ENCODE peak calls at places on chromosome 18, in nine cellular contexts. D is CD8-positive, alpha-beta T cell; N is activated CD8-positive, alpha-beta T cell treated with anti-CD3 and anti-CD28 coated beads for 36 hours; H is fibroblast of lung; P is left ventricle myocardium inferior; Z is endodermal cell; Y is kidney; K is PC-9; M is AG09319. G is an unnamed sample.

GRCh38 chr18:76256897-76257500 is 238.0 kb downstream of the ZNF516 start:
- DNase-seq in Z (peak), D (no peak), Y (no peak), H (peak), N (peak), P (no peak), M (peak), K (no peak), G (no peak)

GRCh38 chr18:10378688-10379465 is 75.6 kb upstream of the APCDD1 start:
- DNase-seq in N (no peak), M (no peak), Y (no peak), P (no peak), D (no peak), K (no peak), H (no peak), Z (no peak), G (no peak)

GRCh38 chr18:40473221-40473620 is 1481.8 kb upstream of the PIK3C3 start:
- DNase-seq in M (no peak), Y (no peak), H (no peak), K (no peak), P (no peak), D (no peak), N (no peak), Z (no peak), G (no peak)

GRCh38 chr18:7325126-7325430 is 94.2 kb downstream of the LRRC30 start:
- DNase-seq in P (no peak), N (no peak), K (no peak), D (no peak), Y (no peak), H (no peak), M (no peak), Z (no peak), G (no peak)

GRCh38 chr18:74645717-74646116 is 48.0 kb downstream of the ZNF407 start:
- DNase-seq in M (no peak), Y (no peak), K (no peak), H (peak), N (no peak), P (no peak), Z (no peak), D (no peak), G (no peak)

GRCh38 chr18:77077836-77078456 is 54.6 kb downstream of the MBP start:
- DNase-seq in K (no peak), M (no peak), H (peak), Z (no peak), P (no peak), D (no peak), N (no peak), Y (no peak), G (no peak)

GRCh38 chr18:31920326-31920725 is 22.6 kb downstream of the TRAPPC8 start:
- DNase-seq in D (no peak), M (no peak), Z (no peak), K (no peak), P (no peak), H (no peak), N (no peak), Y (no peak), G (no peak)

GRCh38 chr18:48319796-48320638 is 89.2 kb downstream of the ZBTB7C start:
- DNase-seq in Z (peak), M (no peak), H (no peak), K (no peak), D (no peak), N (no peak), P (no peak), Y (peak), G (no peak)

GRCh38 chr18:22567794-22568193 is 150.1 kb upstream of the CTAGE1 start:
- DNase-seq in K (no peak), H (no peak), P (no peak), M (no peak), Z (no peak), N (no peak), D (no peak), Y (no peak), G (no peak)

GRCh38 chr18:34493566-34494358 is 216.3 kb upstream of the DTNA start:
- DNase-seq in M (no peak), P (peak), N (peak), K (no peak), Z (peak), D (no peak), H (no peak), Y (peak), G (peak)

GRCh38 chr18:12048827-12049175 is 44.8 kb upstream of the ANKRD62 start:
- DNase-seq in Y (no peak), N (no peak), P (no peak), H (peak), M (no peak), Z (no peak), K (no peak), D (no peak), G (no peak)

GRCh38 chr18:49682301-49683190 is 120.7 kb downstream of the LIPG start:
- DNase-seq in H (peak), P (no peak), K (no peak), D (no peak), Y (no peak), M (no peak), Z (no peak), N (no peak), G (no peak)

GRCh38 chr18:37309059-37309458 is 256.5 kb downstream of the CELF4 start:
- DNase-seq in Y (no peak), Z (no peak), M (no peak), D (no peak), N (no peak), K (no peak), H (no peak), P (no peak), G (no peak)
- TF ChIP-seq CTCF in Y (no peak), Z (peak), M (no peak), D (no peak), N (no peak), K (no peak), H (no peak), P (no peak), G (no peak)

GRCh38 chr18:43596106-43596712 is 318.9 kb upstream of the SYT4 start:
- DNase-seq in D (no peak), M (no peak), H (peak), K (no peak), N (no peak), Z (no peak), Y (no peak), P (no peak), G (peak)
- TF ChIP-seq CTCF in D (no peak), M (peak), H (peak), K (peak), N (peak), Z (peak), Y (peak), P (peak), G (peak)

GRCh38 chr18:45805551-45805950 is 19.9 kb upstream of the SIGLEC15 start:
- DNase-seq in P (no peak), K (no peak), M (no peak), N (no peak), Y (no peak), H (peak), D (no peak), Z (no peak), G (no peak)

GRCh38 chr18:45806226-45806625 is 19.2 kb upstream of the SIGLEC15 start:
- DNase-seq in N (no peak), M (no peak), Y (no peak), K (no peak), P (no peak), Z (no peak), H (peak), D (no peak), G (no peak)

GRCh38 chr18:45802814-45803492 is 22.5 kb upstream of the SIGLEC15 start:
- DNase-seq in Z (no peak), M (peak), P (no peak), N (peak), D (no peak), K (peak), Y (no peak), H (peak), G (no peak)

GRCh38 chr18:45801396-45802004 is 24.0 kb upstream of the SIGLEC15 start:
- DNase-seq in N (no peak), P (no peak), M (no peak), K (no peak), H (no peak), D (no peak), Y (no peak), Z (no peak), G (no peak)
- TF ChIP-seq CTCF in N (no peak), P (no peak), M (no peak), K (no peak), H (no peak), D (no peak), Y (no peak), Z (no peak), G (no peak)

DNA sequence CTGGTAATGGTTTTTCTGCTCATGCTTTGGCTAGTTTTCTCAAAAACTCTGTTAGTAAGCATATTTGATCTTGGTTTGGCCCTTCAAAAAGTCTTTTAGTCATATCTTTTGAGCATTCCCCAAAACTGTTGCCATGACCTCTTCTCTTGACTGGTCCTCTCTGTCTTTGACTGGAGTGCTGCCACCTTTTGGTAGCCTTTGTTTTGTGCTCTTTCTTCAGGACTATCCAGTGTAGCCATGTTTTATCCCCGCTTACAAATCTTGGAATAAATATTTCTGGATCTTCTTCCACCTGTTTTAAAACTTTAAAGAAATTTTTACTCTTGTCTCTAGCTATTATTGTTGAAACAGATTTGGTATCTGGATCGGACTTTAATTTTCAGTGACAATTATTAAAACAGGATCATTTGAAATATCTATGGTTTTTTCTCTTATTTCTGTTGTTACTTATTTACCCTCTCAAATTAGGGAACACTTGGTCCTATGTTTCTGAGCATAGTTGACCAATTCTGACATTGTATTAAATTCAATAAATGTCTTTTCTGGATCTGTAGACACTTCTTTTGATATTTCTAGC is 965 bp upstream of the ELOA2 start:
- DNase-seq in M (no peak), P (no peak), N (peak), K (no peak), D (no peak), Z (peak), H (peak), Y (no peak), G (peak)
- TF ChIP-seq CTCF in M (peak), P (peak), N (peak), K (peak), D (no peak), Z (peak), H (peak), Y (peak), G (peak)